ENCODE peak calls at places on chromosome 4, in six cellular contexts. H, A, B, N, V and D are unnamed samples.

GRCh38 chr4:76718806-76719205 is 179.1 kb downstream of the SOWAHB start:
- DNase-seq in V (no peak), N (no peak), A (no peak), H (no peak), B (no peak), D (no peak)

GRCh38 chr4:26204911-26205368 is 115.9 kb upstream of the RBPJ start:
- DNase-seq in H (peak; percentile 87), V (no peak), N (no peak), B (no peak), A (no peak), D (peak; percentile 51)

GRCh38 chr4:121061215-121061614 is 11.1 kb downstream of the NDNF start:
- DNase-seq in A (no peak), V (no peak), B (no peak), N (no peak), H (no peak), D (no peak)

GRCh38 chr4:70671091-70671490 is 4.8 kb upstream of the JCHAIN start:
- DNase-seq in B (no peak), A (no peak), N (no peak), V (no peak), H (no peak), D (no peak)

GRCh38 chr4:3313556-3314228 is 20.9 kb downstream of the RGS12 start:
- DNase-seq in H (no peak), V (no peak), A (no peak), B (no peak), N (no peak), D (no peak)

GRCh38 chr4:147299205-147299604 is 181.7 kb upstream of the EDNRA start:
- DNase-seq in N (no peak), H (no peak), V (no peak), A (no peak), B (no peak), D (no peak)

GRCh38 chr4:73912191-73912590 is 43.0 kb downstream of the CXCL1 start:
- DNase-seq in A (no peak), B (no peak), N (no peak), H (no peak), V (no peak), D (no peak)

GRCh38 chr4:95165926-95166524 is 382.7 kb downstream of the UNC5C start:
- DNase-seq in A (no peak), B (peak; percentile 74), H (no peak), V (peak; percentile 47), N (peak; percentile 33), D (peak; percentile 87)

GRCh38 chr4:155602351-155603140 is 64.1 kb upstream of the GUCY1A1 start:
- DNase-seq in H (no peak), N (no peak), B (peak; percentile 76), A (no peak), V (no peak), D (no peak)

GRCh38 chr4:173092003-173092402 is 76.6 kb upstream of the GALNT7 start:
- DNase-seq in A (no peak), B (no peak), H (no peak), N (no peak), V (no peak), D (no peak)

GRCh38 chr4:46594658-46595057 is 204.7 kb upstream of the GABRA2 start:
- DNase-seq in H (no peak), V (no peak), A (no peak), B (no peak), N (no peak), D (no peak)

GRCh38 chr4:185729300-185729912 is 82.6 kb downstream of the SORBS2 start:
- DNase-seq in B (no peak), V (no peak), A (no peak), N (no peak), H (no peak), D (peak; percentile 80)

GRCh38 chr4:7340553-7341433 is 93.9 kb downstream of the PSAPL1 start:
- DNase-seq in N (no peak), B (no peak), A (no peak), V (no peak), H (no peak), D (no peak)
- TF ChIP-seq CTCF in N (no peak), B (no peak), A (no peak), V (no peak), H (no peak), D (no peak)

GRCh38 chr4:37219251-37219650 is 25.3 kb upstream of the NWD2 start:
- DNase-seq in H (no peak), A (no peak), N (no peak), V (no peak), B (no peak), D (no peak)
- TF ChIP-seq CTCF in H (no peak), A (no peak), N (no peak), V (no peak), B (no peak), D (no peak)

DNA sequence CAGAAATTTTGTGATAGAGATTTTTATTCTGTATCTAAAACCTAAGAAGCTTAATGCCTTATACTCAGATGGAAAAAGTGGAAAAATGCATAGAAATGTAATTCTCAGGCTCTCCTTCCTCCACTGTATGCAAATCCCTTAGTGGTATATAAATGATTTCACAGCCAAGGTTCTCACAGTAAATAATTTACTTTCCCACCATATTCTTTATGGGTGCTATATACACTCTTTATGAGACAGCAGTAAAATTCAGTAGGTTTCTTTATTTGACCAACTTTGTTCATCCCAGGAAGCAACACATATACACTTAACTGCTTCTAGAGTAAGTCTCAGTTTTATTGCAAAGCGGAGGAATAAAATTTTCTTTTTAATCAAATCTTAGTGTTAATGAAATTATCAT is 1399.7 kb downstream of the PCDH7 start:
- DNase-seq in V (no peak), B (no peak), H (no peak), N (no peak), A (no peak), D (no peak)
- TF ChIP-seq CTCF in V (no peak), B (no peak), H (no peak), N (no peak), A (no peak), D (no peak)

DNA sequence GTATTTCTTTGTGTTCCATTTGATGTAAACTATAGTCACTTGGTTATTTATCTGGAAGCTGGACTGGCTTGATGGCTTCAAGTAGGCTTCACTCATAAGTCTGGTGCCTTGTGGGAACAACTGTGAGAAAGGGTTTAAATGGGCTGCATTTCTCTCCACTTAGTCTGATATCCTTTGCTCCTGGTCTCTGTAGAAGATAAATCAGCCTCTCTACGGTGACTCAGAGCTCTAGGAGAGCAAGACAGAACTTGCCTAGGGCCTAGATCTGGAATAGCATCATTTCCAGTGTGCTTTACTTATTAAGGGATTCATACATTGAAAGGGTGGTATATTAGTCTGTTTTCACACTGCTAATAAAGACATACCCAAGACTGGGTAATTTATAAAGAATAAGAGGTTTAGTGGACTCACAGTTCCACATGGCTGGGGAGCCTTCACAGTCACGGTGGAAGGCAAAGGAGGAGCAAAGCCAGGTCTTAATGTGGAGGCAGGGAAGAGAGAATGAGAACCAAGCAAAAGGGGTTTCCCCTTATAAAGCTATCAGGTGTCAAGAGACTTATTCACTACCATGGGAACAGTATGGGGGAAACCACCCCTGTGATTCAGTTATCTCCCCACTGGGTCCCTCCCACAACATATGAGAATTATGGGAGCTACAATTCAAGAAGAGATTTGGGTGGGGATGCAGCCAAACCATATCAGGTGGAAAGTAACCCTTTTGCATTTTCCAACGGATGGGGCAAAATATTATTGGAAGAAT is 1746.4 kb upstream of the PCDH7 start:
- DNase-seq in H (no peak), N (peak; percentile 2), V (no peak), A (no peak), B (no peak), D (peak; percentile 6)
- TF ChIP-seq CTCF in H (no peak), N (no peak), V (no peak), A (no peak), B (no peak), D (no peak)

GRCh38 chr4:174873931-174874330 is 44.2 kb upstream of the ADAM29 start:
- DNase-seq in B (no peak), H (no peak), N (no peak), A (no peak), V (no peak), D (peak; percentile 1)
- TF ChIP-seq CTCF in B (no peak), H (no peak), N (no peak), A (no peak), V (no peak), D (peak; percentile 7)

GRCh38 chr4:48907706-48908477 is 1.3 kb upstream of the OCIAD2 start:
- DNase-seq in V (no peak), B (no peak), N (no peak), A (no peak), H (no peak), D (no peak)

GRCh38 chr4:48904101-48904500 is 2.5 kb downstream of the OCIAD2 start:
- DNase-seq in V (no peak), B (no peak), N (no peak), A (no peak), H (no peak), D (no peak)

GRCh38 chr4:48906283-48907173 is at the start of gene OCIAD2:
- DNase-seq in N (no peak), A (peak; percentile 63), V (peak; percentile 57), B (peak; percentile 31), H (no peak), D (peak; percentile 26)

GRCh38 chr4:48904541-48905142 is 1.9 kb downstream of the OCIAD2 start:
- DNase-seq in V (no peak), B (no peak), A (no peak), H (no peak), N (no peak), D (no peak)

GRCh38 chr4:48905363-48906015 is 1.1 kb downstream of the OCIAD2 start:
- DNase-seq in V (no peak), N (no peak), B (peak; percentile 31), A (no peak), H (no peak), D (peak; percentile 74)
- TF ChIP-seq CTCF in V (no peak), N (peak; percentile 34), B (peak; percentile 24), A (no peak), H (no peak), D (peak; percentile 30)

DNA sequence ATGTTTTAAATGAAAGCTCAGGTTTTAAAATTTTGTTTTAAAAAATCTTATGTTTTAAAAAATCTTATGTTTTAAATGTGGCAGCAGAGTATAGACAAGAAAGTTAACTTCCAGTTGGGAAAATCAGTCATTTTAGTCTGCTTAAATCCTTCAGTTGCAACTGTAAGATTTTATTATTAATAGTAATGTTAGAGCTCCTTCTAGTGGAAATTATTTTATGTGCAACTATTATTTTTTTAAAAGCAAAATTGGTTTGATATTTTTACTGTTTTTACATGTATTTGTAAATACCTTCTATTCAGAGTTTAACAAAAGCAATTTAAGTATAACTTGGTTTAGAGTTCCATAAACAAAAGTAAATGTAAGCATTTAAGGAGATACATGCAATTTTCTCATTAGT is 8.5 kb upstream of the NUDT6 start:
- DNase-seq in A (no peak), V (no peak), N (no peak), H (no peak), B (peak; percentile 35), D (peak; percentile 52)
- TF ChIP-seq CTCF in A (peak; percentile 72), V (peak; percentile 47), N (peak; percentile 50), H (no peak), B (peak; percentile 61), D (peak; percentile 31)

GRCh38 chr4:7573692-7574091 is 139.0 kb upstream of the PSAPL1 start:
- DNase-seq in V (no peak), B (no peak), A (no peak), H (no peak), N (no peak), D (no peak)
- TF ChIP-seq CTCF in V (no peak), B (no peak), A (no peak), H (no peak), N (no peak), D (no peak)

GRCh38 chr4:93788712-93789111 is 39.8 kb upstream of the ATOH1 start:
- DNase-seq in H (no peak), N (no peak), B (peak; percentile 4), A (no peak), V (no peak), D (peak; percentile 14)
- TF ChIP-seq CTCF in H (no peak), N (peak; percentile 58), B (peak; percentile 41), A (no peak), V (peak; percentile 51), D (peak; percentile 49)